ENCODE peak calls at places on chromosome 6, in four cellular contexts. B, X, M and H are unnamed samples.

GRCh38 chr6:125789576-125790402 is 971 bp upstream of the NCOA7 start:
- DNase-seq in X (peak), M (peak), B (peak), H (peak)

GRCh38 chr6:43396408-43397149 is 27.1 kb upstream of the ZNF318 start:
- DNase-seq in X (no peak), M (no peak), B (no peak), H (no peak)

GRCh38 chr6:11350294-11350693 is 117.8 kb upstream of the NEDD9 start:
- DNase-seq in B (no peak), M (peak), X (no peak), H (no peak)

GRCh38 chr6:81847866-81848265 is 95.4 kb upstream of the TENT5A start:
- DNase-seq in M (no peak), B (no peak), X (no peak), H (no peak)

GRCh38 chr6:133501675-133502275 is 260.6 kb downstream of the EYA4 start:
- DNase-seq in X (no peak), B (no peak), M (no peak), H (no peak)

GRCh38 chr6:142850653-142851434 is 94.1 kb downstream of the HIVEP2 start:
- DNase-seq in M (no peak), B (no peak), X (peak), H (peak)

GRCh38 chr6:162373192-162373591 is 354.4 kb downstream of the PRKN start:
- DNase-seq in B (no peak), X (peak), M (no peak), H (no peak)

GRCh38 chr6:617485-618100 is 39.3 kb downstream of the HUS1B start:
- DNase-seq in M (no peak), B (no peak), X (no peak), H (no peak)

GRCh38 chr6:45423111-45423900 is 45.6 kb upstream of the SUPT3H start:
- DNase-seq in M (peak), X (peak), B (peak), H (no peak)

GRCh38 chr6:169452117-169452868 is 198.6 kb upstream of the THBS2 start:
- DNase-seq in B (no peak), M (no peak), X (peak), H (no peak)